ENCODE peak calls at places on chromosomes 11 and 22, in six cellular contexts. One of them, this sample, is unnamed.

GRCh38 chr11:7559404-7560283 is 45.8 kb downstream of the PPFIBP2 start:
- DNase-seq in germinal center: no peak
- DNase-seq in fibroblast of mammary gland: no peak
- DNase-seq in EL: no peak
- DNase-seq in pulmonary artery endothelial cell: no peak
- DNase-seq in cardiac muscle cell: no peak
- DNase-seq in this sample: no peak

GRCh38 chr22:40036591-40037225 is 42.0 kb downstream of the FAM83F start:
- DNase-seq in cardiac muscle cell: peak
- DNase-seq in pulmonary artery endothelial cell: peak
- DNase-seq in germinal center: peak
- DNase-seq in EL: peak
- DNase-seq in fibroblast of mammary gland: peak
- DNase-seq in this sample: peak

GRCh38 chr11:100151944-100152343 is 535.1 kb upstream of the ARHGAP42 start:
- DNase-seq in fibroblast of mammary gland: peak
- DNase-seq in cardiac muscle cell: no peak
- DNase-seq in EL: no peak
- DNase-seq in pulmonary artery endothelial cell: no peak
- DNase-seq in germinal center: no peak
- DNase-seq in this sample: peak

GRCh38 chr11:65185869-65186341 is 4.2 kb downstream of the CAPN1 start:
- DNase-seq in germinal center: no peak
- DNase-seq in pulmonary artery endothelial cell: no peak
- DNase-seq in EL: no peak
- DNase-seq in cardiac muscle cell: no peak
- DNase-seq in fibroblast of mammary gland: no peak
- DNase-seq in this sample: no peak

GRCh38 chr11:64146036-64146943 is 19.6 kb downstream of the MACROD1 start:
- DNase-seq in pulmonary artery endothelial cell: no peak
- DNase-seq in cardiac muscle cell: peak
- DNase-seq in fibroblast of mammary gland: peak
- DNase-seq in germinal center: peak
- DNase-seq in EL: peak
- DNase-seq in this sample: no peak

GRCh38 chr11:119093951-119094815 is 7.5 kb downstream of the DPAGT1 start:
- DNase-seq in germinal center: peak
- DNase-seq in fibroblast of mammary gland: peak
- DNase-seq in pulmonary artery endothelial cell: no peak
- DNase-seq in cardiac muscle cell: peak
- DNase-seq in EL: peak
- DNase-seq in this sample: peak

GRCh38 chr22:46542011-46542985 is 4.9 kb upstream of the CELSR1 start:
- DNase-seq in pulmonary artery endothelial cell: no peak
- DNase-seq in fibroblast of mammary gland: peak
- DNase-seq in cardiac muscle cell: peak
- DNase-seq in EL: peak
- DNase-seq in germinal center: peak
- DNase-seq in this sample: peak

GRCh38 chr11:106381895-106382294 is 304.4 kb downstream of the AASDHPPT start:
- DNase-seq in pulmonary artery endothelial cell: no peak
- DNase-seq in cardiac muscle cell: no peak
- DNase-seq in EL: peak
- DNase-seq in fibroblast of mammary gland: no peak
- DNase-seq in germinal center: no peak
- DNase-seq in this sample: peak

GRCh38 chr11:117973446-117973922 is 12.7 kb upstream of the IL10RA start:
- DNase-seq in germinal center: no peak
- DNase-seq in cardiac muscle cell: no peak
- DNase-seq in fibroblast of mammary gland: no peak
- DNase-seq in EL: no peak
- DNase-seq in pulmonary artery endothelial cell: no peak
- DNase-seq in this sample: no peak

GRCh38 chr11:22433066-22433450 is 94.9 kb downstream of the SLC17A6 start:
- DNase-seq in EL: no peak
- DNase-seq in pulmonary artery endothelial cell: no peak
- DNase-seq in fibroblast of mammary gland: no peak
- DNase-seq in cardiac muscle cell: no peak
- DNase-seq in germinal center: no peak
- DNase-seq in this sample: no peak

GRCh38 chr11:115194798-115195101 is 309.5 kb downstream of the CADM1 start:
- DNase-seq in cardiac muscle cell: no peak
- DNase-seq in fibroblast of mammary gland: no peak
- DNase-seq in EL: no peak
- DNase-seq in germinal center: no peak
- DNase-seq in pulmonary artery endothelial cell: no peak
- DNase-seq in this sample: no peak

GRCh38 chr11:83611616-83612015 is 325.4 kb upstream of the CCDC90B start:
- DNase-seq in pulmonary artery endothelial cell: no peak
- DNase-seq in EL: no peak
- DNase-seq in germinal center: no peak
- DNase-seq in cardiac muscle cell: no peak
- DNase-seq in fibroblast of mammary gland: no peak
- DNase-seq in this sample: no peak

GRCh38 chr11:1138053-1138452 is 19.7 kb upstream of the MUC5AC start:
- DNase-seq in EL: peak
- DNase-seq in cardiac muscle cell: no peak
- DNase-seq in pulmonary artery endothelial cell: no peak
- DNase-seq in germinal center: no peak
- DNase-seq in fibroblast of mammary gland: peak
- DNase-seq in this sample: peak

GRCh38 chr22:19270873-19271272 is 20.6 kb downstream of the CLTCL1 start:
- DNase-seq in EL: no peak
- DNase-seq in fibroblast of mammary gland: no peak
- DNase-seq in germinal center: no peak
- DNase-seq in pulmonary artery endothelial cell: no peak
- DNase-seq in cardiac muscle cell: no peak
- DNase-seq in this sample: no peak

GRCh38 chr11:73403541-73403940 is 27.3 kb downstream of the RELT start:
- DNase-seq in EL: no peak
- DNase-seq in cardiac muscle cell: no peak
- DNase-seq in pulmonary artery endothelial cell: no peak
- DNase-seq in germinal center: no peak
- DNase-seq in fibroblast of mammary gland: no peak
- DNase-seq in this sample: no peak

GRCh38 chr11:122154227-122154626 is 38.2 kb upstream of the BLID start:
- DNase-seq in fibroblast of mammary gland: no peak
- DNase-seq in cardiac muscle cell: no peak
- DNase-seq in EL: no peak
- DNase-seq in germinal center: no peak
- DNase-seq in pulmonary artery endothelial cell: no peak
- DNase-seq in this sample: no peak

GRCh38 chr11:17978553-17979287 is 34.1 kb downstream of the SERGEF start:
- DNase-seq in fibroblast of mammary gland: peak
- DNase-seq in EL: peak
- DNase-seq in pulmonary artery endothelial cell: no peak
- DNase-seq in germinal center: peak
- DNase-seq in cardiac muscle cell: peak
- DNase-seq in this sample: peak

GRCh38 chr11:120147950-120148270 is 10.0 kb upstream of the TRIM29 start:
- DNase-seq in germinal center: no peak
- DNase-seq in pulmonary artery endothelial cell: no peak
- DNase-seq in EL: no peak
- DNase-seq in cardiac muscle cell: no peak
- DNase-seq in fibroblast of mammary gland: no peak
- DNase-seq in this sample: no peak

GRCh38 chr11:79309402-79309801 is 131.4 kb downstream of the TENM4 start:
- DNase-seq in fibroblast of mammary gland: no peak
- DNase-seq in germinal center: no peak
- DNase-seq in pulmonary artery endothelial cell: no peak
- DNase-seq in cardiac muscle cell: no peak
- DNase-seq in EL: no peak
- DNase-seq in this sample: no peak

GRCh38 chr11:10809373-10810199 is 860 bp upstream of the EIF4G2 start:
- DNase-seq in cardiac muscle cell: no peak
- DNase-seq in pulmonary artery endothelial cell: peak
- DNase-seq in EL: peak
- DNase-seq in fibroblast of mammary gland: peak
- DNase-seq in germinal center: peak
- DNase-seq in this sample: peak

GRCh38 chr11:27757953-27758352 is 57.7 kb upstream of the BDNF start:
- DNase-seq in EL: peak
- DNase-seq in cardiac muscle cell: no peak
- DNase-seq in fibroblast of mammary gland: peak
- DNase-seq in pulmonary artery endothelial cell: no peak
- DNase-seq in germinal center: no peak
- DNase-seq in this sample: peak

GRCh38 chr11:116073854-116074837 is 569.9 kb upstream of the CADM1 start:
- DNase-seq in cardiac muscle cell: peak
- DNase-seq in fibroblast of mammary gland: no peak
- DNase-seq in germinal center: no peak
- DNase-seq in pulmonary artery endothelial cell: no peak
- DNase-seq in EL: no peak
- DNase-seq in this sample: peak

GRCh38 chr11:14537134-14537599 is 17.0 kb upstream of the PSMA1 start:
- DNase-seq in fibroblast of mammary gland: peak
- DNase-seq in germinal center: peak
- DNase-seq in EL: peak
- DNase-seq in pulmonary artery endothelial cell: no peak
- DNase-seq in cardiac muscle cell: peak
- DNase-seq in this sample: peak

GRCh38 chr22:46074771-46075551 is 75.4 kb upstream of the PPARA start:
- DNase-seq in germinal center: no peak
- DNase-seq in EL: peak
- DNase-seq in fibroblast of mammary gland: no peak
- DNase-seq in cardiac muscle cell: no peak
- DNase-seq in pulmonary artery endothelial cell: no peak
- DNase-seq in this sample: peak

GRCh38 chr11:47243454-47243853 is 5.2 kb downstream of the ACP2 start:
- DNase-seq in EL: no peak
- DNase-seq in germinal center: no peak
- DNase-seq in fibroblast of mammary gland: no peak
- DNase-seq in cardiac muscle cell: no peak
- DNase-seq in pulmonary artery endothelial cell: no peak
- DNase-seq in this sample: no peak

GRCh38 chr11:69343401-69344321 is 49.7 kb downstream of the MYEOV start:
- DNase-seq in pulmonary artery endothelial cell: no peak
- DNase-seq in germinal center: no peak
- DNase-seq in fibroblast of mammary gland: no peak
- DNase-seq in cardiac muscle cell: no peak
- DNase-seq in EL: no peak
- DNase-seq in this sample: no peak

GRCh38 chr22:37818397-37819099 is 4.6 kb upstream of the GALR3 start:
- DNase-seq in germinal center: peak
- DNase-seq in EL: peak
- DNase-seq in fibroblast of mammary gland: peak
- DNase-seq in pulmonary artery endothelial cell: no peak
- DNase-seq in cardiac muscle cell: peak
- DNase-seq in this sample: peak

GRCh38 chr11:5736396-5736795 is at the start of gene OR56B1:
- DNase-seq in cardiac muscle cell: no peak
- DNase-seq in pulmonary artery endothelial cell: no peak
- DNase-seq in fibroblast of mammary gland: peak
- DNase-seq in EL: peak
- DNase-seq in germinal center: no peak
- DNase-seq in this sample: peak

GRCh38 chr11:61021661-61022212 is 50.3 kb downstream of the CD6 start:
- DNase-seq in EL: no peak
- DNase-seq in germinal center: peak
- DNase-seq in fibroblast of mammary gland: no peak
- DNase-seq in cardiac muscle cell: no peak
- DNase-seq in pulmonary artery endothelial cell: no peak
- DNase-seq in this sample: no peak

GRCh38 chr22:45309422-45310227 is at the start of gene FAM118A:
- DNase-seq in EL: peak
- DNase-seq in fibroblast of mammary gland: peak
- DNase-seq in germinal center: peak
- DNase-seq in cardiac muscle cell: peak
- DNase-seq in pulmonary artery endothelial cell: peak
- DNase-seq in this sample: peak

GRCh38 chr22:46614070-46614931 is 5.9 kb upstream of the GRAMD4 start:
- DNase-seq in cardiac muscle cell: no peak
- DNase-seq in EL: no peak
- DNase-seq in germinal center: peak
- DNase-seq in fibroblast of mammary gland: no peak
- DNase-seq in pulmonary artery endothelial cell: no peak
- DNase-seq in this sample: no peak

GRCh38 chr11:65625628-65626342 is 10.2 kb downstream of the PCNX3 start:
- DNase-seq in pulmonary artery endothelial cell: no peak
- DNase-seq in germinal center: peak
- DNase-seq in cardiac muscle cell: peak
- DNase-seq in fibroblast of mammary gland: peak
- DNase-seq in EL: peak
- DNase-seq in this sample: peak

GRCh38 chr11:123460006-123460700 is 30.1 kb downstream of the GRAMD1B start:
- DNase-seq in fibroblast of mammary gland: no peak
- DNase-seq in pulmonary artery endothelial cell: no peak
- DNase-seq in germinal center: no peak
- DNase-seq in EL: no peak
- DNase-seq in cardiac muscle cell: no peak
- DNase-seq in this sample: no peak

GRCh38 chr11:109728056-109728455 is 306.1 kb downstream of the C11orf87 start:
- DNase-seq in fibroblast of mammary gland: no peak
- DNase-seq in cardiac muscle cell: no peak
- DNase-seq in pulmonary artery endothelial cell: no peak
- DNase-seq in germinal center: no peak
- DNase-seq in EL: peak
- DNase-seq in this sample: peak

GRCh38 chr11:128931661-128932060 is 11.0 kb downstream of the TP53AIP1 start:
- DNase-seq in germinal center: no peak
- DNase-seq in EL: no peak
- DNase-seq in cardiac muscle cell: peak
- DNase-seq in pulmonary artery endothelial cell: no peak
- DNase-seq in fibroblast of mammary gland: no peak
- DNase-seq in this sample: peak

GRCh38 chr11:65973439-65974110 is 12.0 kb downstream of the SART1 start:
- DNase-seq in germinal center: no peak
- DNase-seq in pulmonary artery endothelial cell: no peak
- DNase-seq in EL: peak
- DNase-seq in cardiac muscle cell: no peak
- DNase-seq in fibroblast of mammary gland: peak
- DNase-seq in this sample: peak

GRCh38 chr11:47768090-47768620 is 1.0 kb upstream of the FNBP4 start:
- DNase-seq in fibroblast of mammary gland: peak
- DNase-seq in pulmonary artery endothelial cell: peak
- DNase-seq in EL: peak
- DNase-seq in cardiac muscle cell: peak
- DNase-seq in germinal center: peak
- DNase-seq in this sample: peak

This sample was measured in LHCN-M2.